ENCODE peak calls at places on chromosomes 13 and 19, in eight cellular contexts. G, D, M, L, T, F, N and B are unnamed samples.

GRCh38 chr13:29428310-29428991 is 167.0 kb downstream of the SLC7A1 start:
- DNase-seq in F (peak; percentile 87), T (no peak), D (peak; percentile 20), L (no peak), N (peak; percentile 73), G (peak; percentile 4), M (peak; percentile 71), B (no peak)

GRCh38 chr19:38317104-38317612 is 1.4 kb upstream of the YIF1B start:
- DNase-seq in D (no peak), F (no peak), G (no peak), N (no peak), T (no peak), L (peak; percentile 36), M (no peak), B (no peak)

GRCh38 chr19:38736036-38736412 is 8.2 kb downstream of the CAPN12 start:
- DNase-seq in L (no peak), F (peak; percentile 58), M (no peak), G (peak; percentile 61), N (peak; percentile 68), D (peak; percentile 89), T (peak; percentile 74), B (peak; percentile 92)

GRCh38 chr13:38693641-38694040 is 6.8 kb downstream of the FREM2 start:
- DNase-seq in T (no peak), D (no peak), M (no peak), L (no peak), N (no peak), F (no peak), G (no peak), B (no peak)

GRCh38 chr19:38900816-38901215 is 1.0 kb downstream of the NFKBIB start:
- DNase-seq in G (no peak), M (no peak), N (no peak), D (no peak), L (no peak), F (no peak), T (no peak), B (no peak)

GRCh38 chr19:49061445-49061844 is 3.2 kb downstream of the NTF4 start:
- DNase-seq in T (no peak), G (no peak), F (no peak), N (no peak), D (no peak), M (no peak), L (no peak), B (no peak)

GRCh38 chr19:29665826-29666633 is 769 bp downstream of the PLEKHF1 start:
- DNase-seq in T (peak; percentile 93), D (peak; percentile 39), G (no peak), N (peak; percentile 86), L (peak; percentile 70), F (peak; percentile 90), M (peak; percentile 75), B (peak; percentile 84)

GRCh38 chr19:4831351-4832340 is at the start of gene TICAM1:
- DNase-seq in D (peak; percentile 87), T (peak; percentile 88), L (peak; percentile 95), G (peak; percentile 36), M (peak; percentile 89), N (no peak), F (peak; percentile 45), B (peak; percentile 93)

GRCh38 chr13:30340367-30341184 is 33.2 kb upstream of the KATNAL1 start:
- DNase-seq in N (no peak), L (no peak), M (peak; percentile 70), G (no peak), D (peak; percentile 50), F (no peak), T (peak; percentile 91), B (peak; percentile 93)

GRCh38 chr19:47704024-47704423 is 9.2 kb upstream of the EHD2 start:
- DNase-seq in G (no peak), F (no peak), T (no peak), L (no peak), M (no peak), D (no peak), N (no peak), B (no peak)

GRCh38 chr13:46858776-46859175 is 38.1 kb downstream of the HTR2A start:
- DNase-seq in G (no peak), N (no peak), T (no peak), D (no peak), M (no peak), L (no peak), F (no peak), B (no peak)

DNA sequence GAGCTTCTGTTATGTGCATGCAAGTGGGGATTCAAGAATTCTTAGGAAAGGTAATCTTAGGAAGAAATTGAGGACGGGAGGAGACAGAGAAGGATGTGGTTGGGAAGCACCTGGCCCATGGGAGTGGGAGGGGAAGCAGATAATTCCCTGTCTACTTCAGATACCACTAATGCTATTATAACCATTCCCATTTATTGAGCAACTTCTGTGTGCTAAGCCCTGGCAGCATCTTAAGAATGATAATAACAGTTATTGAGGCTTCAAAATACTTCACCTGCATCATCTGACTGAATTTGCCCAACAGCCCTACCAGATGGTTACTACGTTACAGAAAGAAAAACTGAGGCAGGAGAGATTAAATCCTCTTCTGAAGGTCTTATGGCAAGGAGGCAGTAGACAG is 1.4 kb downstream of the EPS8L1 start:
- DNase-seq in D (no peak), F (no peak), M (no peak), T (no peak), L (no peak), N (no peak), G (no peak), B (no peak)
- H3K27ac ChIP-seq in D (no peak overlapping the region), F (no peak overlapping the region), M (no peak overlapping the region), T (no peak overlapping the region), L (no peak overlapping the region), N (no peak overlapping the region), G (no peak overlapping the region), B (no peak overlapping the region)

DNA sequence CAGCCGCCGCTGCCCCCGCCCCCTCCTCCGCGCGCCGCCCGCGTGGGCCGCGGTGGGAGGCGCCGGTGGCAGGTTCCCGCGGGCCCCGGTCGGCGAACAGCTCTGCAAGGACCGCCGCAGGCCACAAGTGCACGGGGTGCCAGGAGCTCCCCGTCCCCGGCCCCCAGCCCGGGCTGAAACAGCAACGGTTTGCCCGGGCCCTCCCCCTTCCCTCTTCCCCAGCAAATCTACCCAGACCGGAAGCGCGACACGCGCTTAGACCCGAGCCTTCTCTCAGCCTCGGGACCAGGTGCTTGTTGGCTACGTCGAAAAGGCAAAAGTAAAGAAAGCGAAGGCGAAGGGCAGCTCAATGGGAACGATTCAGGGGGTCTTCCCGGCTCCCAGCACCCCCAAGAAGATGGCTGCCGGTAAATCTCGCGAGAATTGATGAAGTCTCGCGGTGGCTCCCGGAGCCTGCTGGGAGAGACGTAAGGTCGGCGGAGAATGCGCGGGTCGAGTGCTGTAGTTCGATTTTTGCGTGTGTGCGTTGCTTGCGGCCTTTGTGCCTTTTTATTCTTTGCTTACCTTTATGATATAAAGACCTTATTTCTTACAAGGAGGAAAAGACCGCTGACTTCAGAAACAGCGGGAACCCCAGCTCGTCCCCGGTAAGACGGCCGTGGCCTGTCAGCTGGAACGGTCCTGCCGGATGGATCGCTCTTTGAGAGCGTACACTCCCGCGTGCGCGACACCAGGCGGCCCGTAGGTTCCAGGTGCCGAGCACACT is at the start of gene RBM26:
- DNase-seq in T (peak; percentile 96), N (peak; percentile 93), G (peak; percentile 87), L (peak; percentile 94), F (peak; percentile 97), M (peak; percentile 96), D (peak; percentile 95), B (peak; percentile 96)
- TF ChIP-seq CTCF in T (peak; percentile 15), N (no peak), G (no peak), L (no peak), F (no peak), M (no peak), D (peak; percentile 7), B (no peak)

DNA sequence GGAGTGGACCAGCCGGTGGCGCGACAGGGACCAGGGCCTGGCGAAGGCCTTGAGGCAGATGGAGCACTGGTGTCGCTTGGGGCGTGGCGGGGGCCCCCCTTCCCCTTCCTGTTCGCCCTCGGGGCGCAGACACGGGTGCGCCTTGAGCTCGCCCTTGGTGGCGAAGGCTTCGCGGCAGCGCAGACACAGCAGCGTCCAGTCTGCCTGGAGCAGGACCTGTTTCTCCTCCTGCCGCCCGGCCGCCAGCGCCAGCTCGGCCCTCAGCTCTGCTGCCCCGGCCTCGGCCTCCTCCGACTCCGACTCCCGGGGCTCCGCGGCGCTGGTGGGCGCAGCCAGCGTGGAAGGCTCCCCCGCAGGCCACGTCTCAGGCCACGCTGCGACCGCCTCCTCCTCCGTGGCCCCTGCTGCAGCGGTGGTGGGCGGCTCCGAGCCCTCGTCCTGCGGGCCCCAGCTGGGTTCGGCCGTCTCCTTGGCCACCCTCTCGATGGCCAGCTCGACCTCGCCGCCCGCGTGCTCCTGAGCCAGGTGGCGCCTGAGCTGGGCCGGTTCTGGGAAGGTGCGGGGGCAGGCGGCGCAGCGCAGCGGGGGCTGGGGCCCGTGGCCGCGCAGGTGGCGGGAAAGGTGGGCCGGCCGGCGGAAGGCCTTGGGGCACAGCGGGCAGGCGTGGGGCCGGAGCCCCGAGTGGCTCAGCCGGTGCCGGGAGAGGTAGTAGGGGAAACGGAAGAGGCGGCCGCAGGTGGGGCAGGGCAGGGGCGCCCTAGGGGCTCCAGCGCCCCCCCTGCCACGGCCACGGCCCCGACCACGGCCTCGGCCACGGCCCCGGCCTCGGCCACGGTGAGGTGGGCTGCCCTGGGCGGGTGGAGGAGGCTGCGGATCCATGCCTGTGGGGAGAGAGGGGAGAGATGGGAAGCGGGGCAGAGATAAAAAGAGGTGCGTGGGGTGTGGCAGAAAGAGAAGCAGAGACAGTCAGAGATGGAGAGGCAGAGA is 1.6 kb downstream of the ZNF579 start:
- DNase-seq in L (peak; percentile 80), G (no peak), N (no peak), D (no peak), M (no peak), T (no peak), F (no peak), B (peak; percentile 75)
- H3K27ac ChIP-seq in L (no peak overlapping the region), G (peak overlapping the region; percentile 90), N (no peak overlapping the region), D (no peak overlapping the region), M (peak overlapping the region; percentile 95), T (no peak overlapping the region), F (peak overlapping the region; percentile 55), B (no peak overlapping the region)

DNA sequence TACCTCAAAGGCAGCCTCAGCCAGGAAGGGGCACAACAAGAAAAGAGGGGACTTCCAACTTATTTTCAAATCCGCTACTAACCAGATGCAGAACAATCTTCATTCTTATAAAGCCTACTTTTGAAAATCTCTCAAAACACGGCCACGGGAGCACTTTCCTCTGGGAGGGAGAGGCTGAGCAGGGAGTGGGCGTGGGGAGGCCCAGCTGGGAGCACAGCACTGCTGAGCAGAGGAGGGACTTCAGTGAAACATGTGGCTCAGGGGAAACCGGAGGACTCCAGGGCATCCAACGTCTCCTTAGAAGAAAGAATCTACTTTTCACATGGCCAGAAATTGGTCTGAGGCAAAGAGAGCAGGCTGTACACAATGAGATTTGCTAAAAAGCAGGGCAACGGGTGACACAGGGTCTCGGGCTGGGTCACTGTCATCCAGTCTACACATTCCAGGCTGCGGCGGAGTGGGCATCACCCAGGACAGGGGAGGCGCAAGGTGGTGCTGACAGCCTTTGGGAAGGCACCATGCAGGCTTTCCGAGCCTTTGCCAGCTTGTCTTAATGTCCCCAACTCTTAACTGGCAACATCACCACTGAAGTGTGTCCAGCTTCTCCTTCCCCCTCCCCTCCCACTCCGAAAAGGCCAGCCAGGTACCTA is 117.1 kb downstream of the STK24 start:
- DNase-seq in D (no peak), N (no peak), L (no peak), G (no peak), M (no peak), F (no peak), T (no peak), B (peak; percentile 46)
- TF ChIP-seq CTCF in D (no peak), N (no peak), L (no peak), G (no peak), M (no peak), F (no peak), T (no peak), B (no peak)

GRCh38 chr13:75482070-75482819 is at the start of gene TBC1D4:
- DNase-seq in D (peak; percentile 94), N (peak; percentile 92), F (peak; percentile 96), T (peak; percentile 90), L (peak; percentile 93), M (peak; percentile 92), G (peak; percentile 90), B (peak; percentile 96)
- H3K27ac ChIP-seq in D (peak within 1 kb of the TSS; percentile 44), N (no peak within 1 kb of the TSS), F (peak within 1 kb of the TSS; percentile 8), T (peak within 1 kb of the TSS; percentile 51), L (peak within 1 kb of the TSS; percentile 74), M (peak within 1 kb of the TSS; percentile 89), G (peak within 1 kb of the TSS; percentile 68), B (peak within 1 kb of the TSS; percentile 81)